ENCODE peak calls at places on chromosomes 4 and X, in five cellular contexts. H, C, P, A and X are unnamed samples.

GRCh38 chr4:94525993-94526740 is 74.4 kb downstream of the PDLIM5 start:
- DNase-seq in H (no peak), C (no peak), P (no peak), A (no peak), X (no peak)

GRCh38 chr4:33961751-33962150 is 2282.6 kb downstream of the ARAP2 start:
- DNase-seq in H (no peak), P (no peak), A (no peak), C (no peak), X (no peak)

GRCh38 chr4:174425669-174426068 is 96.6 kb downstream of the HPGD start:
- DNase-seq in C (no peak), P (no peak), H (no peak), A (no peak), X (no peak)

GRCh38 chr4:8126523-8126922 is 32.1 kb downstream of the ABLIM2 start:
- DNase-seq in P (no peak), H (no peak), A (no peak), C (no peak), X (no peak)

GRCh38 chr4:173516621-173517612 is 13.1 kb downstream of the HAND2 start:
- DNase-seq in C (no peak), H (no peak), A (no peak), P (peak), X (no peak)

GRCh38 chr4:81746071-81746470 is 274.4 kb upstream of the RASGEF1B start:
- DNase-seq in C (no peak), H (no peak), A (no peak), P (no peak), X (no peak)

GRCh38 chr4:76764251-76764650 is 133.7 kb downstream of the SOWAHB start:
- DNase-seq in P (no peak), A (no peak), C (no peak), H (no peak), X (no peak)

GRCh38 chr4:79964715-79965345 is 108.2 kb downstream of the ANTXR2 start:
- DNase-seq in C (peak), P (peak), A (no peak), H (no peak), X (no peak)

GRCh38 chrX:45344597-45344996 is 143.9 kb upstream of the DIPK2B start:
- DNase-seq in P (no peak), A (no peak), H (no peak), C (no peak), X (no peak)

GRCh38 chrX:40199704-40200103 is 101.9 kb upstream of the BCOR start:
- DNase-seq in C (no peak), H (no peak), A (no peak), P (no peak), X (no peak)

GRCh38 chrX:109889289-109890006 is 113.5 kb upstream of the TMEM164 start:
- DNase-seq in C (no peak), P (no peak), H (no peak), A (peak), X (no peak)

GRCh38 chr4:62706423-62706822 is 1506.3 kb downstream of the ADGRL3 start:
- DNase-seq in H (no peak), A (no peak), C (no peak), P (no peak), X (no peak)

GRCh38 chr4:59818656-59819055 is 1381.5 kb upstream of the ADGRL3 start:
- DNase-seq in C (no peak), H (no peak), P (no peak), A (no peak), X (no peak)

GRCh38 chr4:56112377-56112776 is 163.6 kb downstream of the CEP135 start:
- DNase-seq in P (no peak), A (no peak), H (no peak), C (no peak), X (no peak)

GRCh38 chr4:185002784-185003183 is 15.5 kb upstream of the HELT start:
- DNase-seq in C (no peak), H (no peak), P (no peak), A (no peak), X (no peak)

GRCh38 chr4:150332086-150332485 is 249.9 kb upstream of the MAB21L2 start:
- DNase-seq in H (no peak), A (no peak), P (no peak), C (no peak), X (no peak)

GRCh38 chr4:150336676-150337412 is 245.1 kb upstream of the MAB21L2 start:
- DNase-seq in P (no peak), H (no peak), A (peak), C (no peak), X (no peak)

GRCh38 chr4:150332961-150333360 is 249.0 kb upstream of the MAB21L2 start:
- DNase-seq in C (no peak), H (no peak), A (no peak), P (no peak), X (no peak)

GRCh38 chr4:150342945-150343344 is 239.0 kb upstream of the MAB21L2 start:
- DNase-seq in P (no peak), C (no peak), H (no peak), A (no peak), X (no peak)

DNA sequence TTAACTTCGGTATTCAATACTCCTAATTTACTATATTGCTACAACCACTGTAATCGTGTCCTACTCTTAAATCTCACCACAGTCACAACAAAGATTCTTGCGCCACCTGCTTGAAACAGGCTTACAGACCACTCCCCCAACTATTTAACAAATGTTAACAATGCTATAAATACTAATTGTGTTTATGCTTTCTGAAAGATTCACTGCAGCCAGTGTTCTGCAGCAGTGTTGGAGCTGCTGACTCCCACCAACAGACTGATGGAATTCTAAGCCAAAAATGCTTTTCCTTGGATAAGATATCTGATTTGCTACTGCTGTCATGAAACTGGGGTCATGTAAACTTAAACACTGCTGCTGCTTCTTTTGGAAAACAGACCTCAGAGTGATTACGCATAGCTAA is 244.2 kb upstream of the MAB21L2 start:
- DNase-seq in C (no peak), A (no peak), H (no peak), P (no peak), X (no peak)
- TF ChIP-seq POLR2AphosphoS5 in C (no peak), A (no peak), H (no peak), P (no peak), X (no peak)

DNA sequence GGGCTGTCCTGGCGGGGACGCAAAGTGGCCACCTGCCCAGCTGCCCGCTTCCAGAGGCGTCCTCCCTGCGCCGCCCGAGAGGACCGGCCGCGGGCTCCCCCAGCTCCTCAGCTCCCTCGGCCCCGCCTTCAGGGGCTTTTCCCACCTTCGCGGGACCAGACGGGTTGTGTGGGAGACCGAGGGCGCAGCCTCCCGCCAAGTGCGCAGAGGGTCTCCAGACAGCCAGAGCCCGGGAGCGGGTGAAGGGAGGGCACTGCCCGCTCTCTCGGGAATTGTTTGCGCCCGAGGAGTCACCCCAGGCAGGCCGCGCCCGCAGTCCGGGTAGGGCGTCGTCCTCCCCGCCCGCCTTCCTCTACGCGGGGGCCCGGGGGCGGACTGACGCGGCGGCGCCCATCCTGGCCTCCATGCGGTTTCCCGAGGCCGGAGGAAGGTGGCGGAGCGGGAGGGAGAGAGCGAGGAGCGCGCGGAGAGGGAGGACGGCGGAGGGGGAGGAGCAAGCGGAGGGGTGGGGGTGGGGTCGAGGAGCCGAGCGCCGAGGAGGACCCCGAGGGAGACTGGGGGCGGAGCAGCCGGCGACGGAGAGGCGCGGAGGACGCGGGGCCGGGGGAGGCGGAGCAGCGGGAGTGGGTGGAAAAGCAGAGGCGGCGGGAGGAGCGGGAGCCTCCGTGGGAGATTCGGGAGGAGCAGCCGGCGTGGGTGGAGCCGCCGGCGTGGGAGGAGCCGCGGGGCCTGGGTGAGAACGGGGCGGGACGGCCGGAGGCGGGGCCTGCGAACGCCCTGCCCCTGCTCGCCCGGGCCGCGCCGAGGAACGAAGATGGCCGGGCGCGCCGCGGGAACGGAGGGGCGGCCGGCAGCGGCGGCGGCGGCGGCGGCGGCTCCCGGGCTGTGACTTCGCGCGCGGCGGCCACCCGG is 47.6 kb downstream of the CLDN34 start:
- DNase-seq in C (peak), H (peak), A (peak), P (peak), X (peak)
- TF ChIP-seq POLR2AphosphoS5 in C (peak), H (peak), A (no peak), P (peak), X (no peak)

GRCh38 chr4:69054578-69055200 is 41.6 kb upstream of the UGT2B7 start:
- DNase-seq in P (no peak), H (no peak), C (no peak), A (peak), X (no peak)

GRCh38 chr4:69056921-69057562 is 39.2 kb upstream of the UGT2B7 start:
- DNase-seq in P (no peak), H (no peak), C (no peak), A (no peak), X (no peak)

GRCh38 chr4:69058410-69059059 is 37.7 kb upstream of the UGT2B7 start:
- DNase-seq in H (no peak), P (no peak), A (no peak), C (no peak), X (no peak)

GRCh38 chr4:69060651-69061308 is 35.5 kb upstream of the UGT2B7 start:
- DNase-seq in A (peak), C (no peak), H (no peak), P (no peak), X (no peak)

GRCh38 chr4:69057620-69058409 is 38.5 kb upstream of the UGT2B7 start:
- DNase-seq in A (no peak), H (peak), C (no peak), P (no peak), X (no peak)
- TF ChIP-seq POLR2AphosphoS5 in A (no peak), H (no peak), C (no peak), P (no peak), X (no peak)

DNA sequence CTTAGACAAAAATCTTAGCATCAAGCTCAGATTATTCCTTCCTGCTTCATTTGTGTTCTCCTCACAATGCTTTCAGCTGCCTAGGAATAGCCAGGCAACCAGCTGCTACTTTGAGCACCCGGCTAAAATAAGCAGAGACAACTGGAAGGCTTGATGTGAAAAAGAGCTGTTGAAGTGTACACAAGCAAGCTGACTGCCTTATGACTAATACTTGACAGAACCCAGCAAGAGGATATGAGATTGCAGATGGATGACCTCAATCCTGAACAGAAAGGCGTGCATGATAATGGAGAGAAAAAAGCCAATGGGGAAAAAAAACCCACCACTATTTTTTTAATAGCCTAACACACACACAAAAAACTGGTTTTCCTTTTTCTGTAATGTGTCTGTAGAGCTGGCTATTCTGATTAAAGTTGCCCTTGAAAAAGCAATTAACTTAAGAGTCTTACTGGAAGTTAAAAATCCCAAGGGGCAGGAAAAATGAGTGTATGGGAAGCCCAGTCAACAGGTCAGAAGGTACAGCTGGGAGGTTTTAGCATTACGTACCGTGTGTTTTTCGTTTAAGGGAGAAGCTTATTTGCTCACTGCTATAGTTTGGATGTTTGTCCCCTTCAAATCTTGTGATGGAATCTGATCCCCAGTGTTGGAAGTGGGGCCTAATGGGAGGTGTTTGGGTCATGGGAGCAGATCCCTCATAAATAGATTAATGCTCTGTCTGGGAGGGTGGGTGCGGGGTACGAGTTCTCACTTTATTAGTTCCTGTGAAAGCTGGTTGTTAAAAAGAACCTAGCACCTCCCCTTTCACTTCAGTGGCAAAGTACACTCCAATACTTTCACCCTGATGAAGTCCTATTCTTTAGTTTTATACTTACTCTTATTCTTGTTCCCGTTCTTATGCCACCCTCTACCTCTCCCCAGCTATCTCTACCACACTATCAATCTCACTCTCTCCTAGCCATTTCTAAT is 37.1 kb upstream of the HERC6 start:
- DNase-seq in P (no peak), A (no peak), C (no peak), H (no peak), X (no peak)
- TF ChIP-seq POLR2AphosphoS5 in P (peak), A (no peak), C (no peak), H (no peak), X (no peak)

GRCh38 chr4:84697159-84697558 is 114.2 kb downstream of the CDS1 start:
- DNase-seq in H (no peak), A (no peak), P (no peak), C (no peak), X (no peak)

GRCh38 chr4:84691800-84692199 is 108.9 kb downstream of the CDS1 start:
- DNase-seq in P (no peak), C (no peak), H (no peak), A (no peak), X (no peak)

GRCh38 chr4:84688605-84689004 is 105.7 kb downstream of the CDS1 start:
- DNase-seq in H (no peak), P (no peak), C (no peak), A (no peak), X (no peak)

GRCh38 chr4:84690481-84690880 is 107.6 kb downstream of the CDS1 start:
- DNase-seq in P (no peak), H (no peak), A (no peak), C (no peak), X (no peak)

DNA sequence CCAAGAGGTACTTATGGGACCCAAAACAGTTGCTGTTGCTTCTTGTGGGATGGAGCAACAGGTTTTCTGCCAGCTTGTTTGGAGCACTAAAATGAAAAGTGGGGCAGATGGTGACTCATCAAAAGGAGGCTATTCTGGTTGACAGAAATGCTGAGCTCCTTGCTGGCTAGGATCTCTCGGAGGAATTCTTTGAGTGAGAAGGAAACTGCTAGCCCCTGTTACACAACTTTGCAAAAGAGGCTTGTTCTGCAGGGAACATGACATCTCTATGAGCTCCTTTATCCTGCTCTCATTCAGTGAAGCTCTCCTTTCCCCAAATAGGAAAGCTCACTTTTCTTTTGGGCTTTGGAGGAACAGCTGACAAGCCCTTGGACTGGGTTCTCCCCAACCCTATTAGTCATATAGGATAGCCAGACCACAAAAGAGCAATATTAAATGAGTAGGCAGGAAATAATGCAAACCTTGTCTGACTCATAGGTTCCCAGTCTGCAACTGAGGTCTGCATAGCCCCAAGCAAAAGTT is 108.3 kb downstream of the CDS1 start:
- DNase-seq in H (no peak), A (peak), P (no peak), C (no peak), X (no peak)
- TF ChIP-seq POLR2AphosphoS5 in H (no peak), A (no peak), P (no peak), C (no peak), X (no peak)

GRCh38 chrX:19739683-19740082 is 147.7 kb downstream of the SH3KBP1 start:
- DNase-seq in A (peak), C (peak), H (peak), P (no peak), X (no peak)
- TF ChIP-seq POLR2AphosphoS5 in A (no peak), C (no peak), H (no peak), P (no peak), X (no peak)

DNA sequence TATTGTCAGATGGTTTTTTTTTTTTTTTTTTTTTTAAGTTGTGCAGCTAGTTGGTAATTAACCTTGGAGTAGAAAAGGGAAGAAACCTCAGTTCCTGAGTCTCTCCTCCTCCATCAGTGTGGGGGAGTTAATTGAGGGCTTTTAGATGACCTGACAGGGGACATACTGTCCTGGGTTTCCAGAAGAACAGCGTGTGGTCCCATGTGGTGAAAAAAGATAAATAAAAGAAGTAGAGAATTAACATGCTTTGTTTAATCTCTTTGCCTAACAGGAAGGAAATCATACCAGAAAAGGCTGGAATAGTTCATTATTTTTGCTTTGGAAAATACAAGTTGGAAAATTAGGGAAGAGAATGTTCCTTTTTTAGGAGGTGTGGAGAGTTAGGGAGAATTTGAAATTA is 123.8 kb downstream of the ARHGAP10 start:
- DNase-seq in C (no peak), P (no peak), H (no peak), A (no peak), X (no peak)
- TF ChIP-seq POLR2AphosphoS5 in C (no peak), P (no peak), H (no peak), A (no peak), X (no peak)